ENCODE peak calls at places on chromosomes 13 and 19, in six cellular contexts. M, P, E, X, H and S are unnamed samples.

GRCh38 chr13:65330691-65331090 is 1899.4 kb downstream of the PCDH9 start:
- DNase-seq in M (no peak), P (no peak), E (no peak), X (no peak), H (no peak), S (no peak)

GRCh38 chr19:1445185-1445931 is 4.6 kb upstream of the APC2 start:
- DNase-seq in M (peak), P (no peak), E (no peak), X (no peak), H (peak), S (peak)

GRCh38 chr13:43042410-43042921 is 19.1 kb downstream of the DNAJC15 start:
- DNase-seq in M (no peak), P (no peak), E (no peak), X (no peak), H (no peak), S (no peak)

GRCh38 chr19:32234663-32235217 is 110.7 kb upstream of the ZNF507 start:
- DNase-seq in M (no peak), P (no peak), E (peak), X (no peak), H (no peak), S (no peak)

GRCh38 chr19:50975766-50976165 is 6.4 kb upstream of the KLK6 start:
- DNase-seq in M (no peak), P (no peak), E (no peak), X (no peak), H (no peak), S (no peak)

GRCh38 chr19:54650108-54650666 is 12.6 kb upstream of the LILRB4 start:
- DNase-seq in M (no peak), P (no peak), E (no peak), X (no peak), H (peak), S (no peak)

GRCh38 chr13:32316476-32316875 is 1.2 kb downstream of the BRCA2 start:
- DNase-seq in M (no peak), P (no peak), E (no peak), X (no peak), H (no peak), S (no peak)

GRCh38 chr13:48078251-48078656 is 16.6 kb downstream of the MED4 start:
- DNase-seq in M (peak), P (no peak), E (no peak), X (no peak), H (no peak), S (peak)

GRCh38 chr13:42728507-42729180 is 52.7 kb upstream of the FAM216B start:
- DNase-seq in M (no peak), P (no peak), E (no peak), X (peak), H (no peak), S (peak)

GRCh38 chr13:40549500-40550094 is 116.8 kb downstream of the FOXO1 start:
- DNase-seq in M (no peak), P (no peak), E (no peak), X (peak), H (no peak), S (no peak)

GRCh38 chr19:7188682-7189629 is 105.3 kb downstream of the INSR start:
- DNase-seq in M (no peak), P (no peak), E (no peak), X (no peak), H (no peak), S (no peak)

GRCh38 chr13:23881408-23881785 is 7.8 kb downstream of the MIPEP start:
- DNase-seq in M (no peak), P (no peak), E (no peak), X (no peak), H (no peak), S (no peak)

GRCh38 chr13:37914781-37915391 is 45.3 kb upstream of the TRPC4 start:
- DNase-seq in M (no peak), P (no peak), E (no peak), X (no peak), H (no peak), S (peak)

GRCh38 chr13:98301721-98302120 is 124.7 kb upstream of the RNF113B start:
- DNase-seq in M (no peak), P (no peak), E (no peak), X (no peak), H (no peak), S (peak)

GRCh38 chr19:1690570-1691307 is 38.3 kb upstream of the TCF3 start:
- DNase-seq in M (peak), P (no peak), E (no peak), X (no peak), H (peak), S (peak)

GRCh38 chr13:46134961-46135522 is 30.2 kb upstream of the CPB2 start:
- DNase-seq in M (no peak), P (no peak), E (no peak), X (no peak), H (no peak), S (peak)

GRCh38 chr13:89951341-89951740 is 1396.1 kb upstream of the MIR17HG start:
- DNase-seq in M (no peak), P (no peak), E (no peak), X (no peak), H (no peak), S (no peak)

GRCh38 chr19:51779703-51780102 is 15.3 kb upstream of the FPR3 start:
- DNase-seq in M (no peak), P (no peak), E (peak), X (no peak), H (no peak), S (no peak)

GRCh38 chr19:5961969-5962945 is 15.7 kb downstream of the RANBP3 start:
- DNase-seq in M (peak), P (no peak), E (no peak), X (no peak), H (peak), S (peak)

GRCh38 chr19:40605201-40605971 is 4.2 kb downstream of the LTBP4 start:
- DNase-seq in M (peak), P (no peak), E (no peak), X (no peak), H (peak), S (peak)

GRCh38 chr13:70817571-70817970 is 709.3 kb upstream of the KLHL1 start:
- DNase-seq in M (no peak), P (no peak), E (no peak), X (no peak), H (no peak), S (peak)

GRCh38 chr13:85806553-85807175 is 7.4 kb upstream of the SLITRK6 start:
- DNase-seq in M (no peak), P (no peak), E (no peak), X (no peak), H (no peak), S (peak)

GRCh38 chr13:71580614-71581013 is 286.4 kb downstream of the DACH1 start:
- DNase-seq in M (no peak), P (no peak), E (no peak), X (no peak), H (no peak), S (no peak)

GRCh38 chr13:35157143-35157755 is 215.2 kb downstream of the NBEA start:
- DNase-seq in M (peak), P (no peak), E (no peak), X (no peak), H (no peak), S (peak)

GRCh38 chr13:96025283-96025682 is 27.9 kb downstream of the UGGT2 start:
- DNase-seq in M (no peak), P (no peak), E (no peak), X (no peak), H (no peak), S (peak)

GRCh38 chr13:34143637-34144036 is 325.7 kb downstream of the RFC3 start:
- DNase-seq in M (no peak), P (no peak), E (no peak), X (no peak), H (no peak), S (no peak)

GRCh38 chr13:28489536-28489935 is 5.4 kb downstream of the FLT1 start:
- DNase-seq in M (no peak), P (no peak), E (peak), X (peak), H (no peak), S (peak)

GRCh38 chr13:114145256-114145655 is 12.8 kb upstream of the RASA3 start:
- DNase-seq in M (peak), P (no peak), E (no peak), X (no peak), H (no peak), S (no peak)

GRCh38 chr13:27924529-27925141 is 4.8 kb downstream of the PDX1 start:
- DNase-seq in M (no peak), P (no peak), E (no peak), X (no peak), H (no peak), S (no peak)

GRCh38 chr19:50569023-50569697 is 925 bp upstream of the LRRC4B start:
- DNase-seq in M (no peak), P (no peak), E (no peak), X (no peak), H (no peak), S (no peak)

GRCh38 chr13:36552334-36552733 is 120.0 kb downstream of the CCNA1 start:
- DNase-seq in M (no peak), P (no peak), E (no peak), X (no peak), H (no peak), S (no peak)
- TF ChIP-seq CTCF in M (no peak), P (no peak), E (no peak), X (no peak), H (no peak), S (no peak)

GRCh38 chr13:44101347-44102083 is 221.8 kb downstream of the LACC1 start:
- DNase-seq in M (no peak), P (no peak), E (no peak), X (no peak), H (no peak), S (no peak)

GRCh38 chr13:44093607-44094583 is 214.2 kb downstream of the LACC1 start:
- DNase-seq in M (no peak), P (no peak), E (no peak), X (no peak), H (no peak), S (no peak)

GRCh38 chr13:44092053-44092452 is 212.3 kb downstream of the LACC1 start:
- DNase-seq in M (no peak), P (no peak), E (no peak), X (no peak), H (no peak), S (peak)

GRCh38 chr13:44098559-44098958 is 218.9 kb downstream of the LACC1 start:
- DNase-seq in M (no peak), P (no peak), E (peak), X (no peak), H (no peak), S (no peak)

GRCh38 chr13:44096906-44097305 is 217.2 kb downstream of the LACC1 start:
- DNase-seq in M (no peak), P (no peak), E (peak), X (no peak), H (no peak), S (no peak)
- H3K4me3 ChIP-seq in M (no peak), P (no peak), E (no peak), X (no peak), H (no peak), S (no peak)

GRCh38 chr13:52025475-52026245 is 1.2 kb downstream of the UTP14C start:
- DNase-seq in M (no peak), P (no peak), E (no peak), X (no peak), H (no peak), S (peak)
- TF ChIP-seq CTCF in M (no peak), P (no peak), E (no peak), X (no peak), H (no peak), S (no peak)

GRCh38 chr19:48734625-48735024 is 5.8 kb downstream of the RASIP1 start:
- DNase-seq in M (no peak), P (no peak), E (no peak), X (no peak), H (no peak), S (no peak)
- H3K4me3 ChIP-seq in M (no peak), P (no peak), E (no peak), X (no peak), H (no peak), S (no peak)

DNA sequence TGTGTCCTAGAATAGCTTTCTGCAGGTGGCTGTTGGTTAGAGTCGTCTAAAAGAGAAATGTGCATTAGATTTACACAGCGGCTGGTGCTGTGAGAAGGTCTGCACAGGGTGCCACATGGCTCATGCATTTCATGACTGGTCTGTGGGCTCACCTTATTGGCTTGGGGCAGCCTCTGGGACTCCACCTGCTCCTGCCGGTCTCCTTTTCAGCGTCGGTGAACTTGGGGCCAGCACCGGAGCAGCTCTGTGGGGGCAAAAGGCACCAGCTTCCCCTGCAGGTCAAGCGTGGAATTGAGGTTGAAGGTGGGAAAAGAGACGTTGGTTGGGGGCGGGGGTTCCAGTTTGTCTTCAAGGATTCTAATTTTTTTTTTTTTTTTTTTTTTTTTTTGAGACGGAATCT is 3.1 kb upstream of the PNMA8C start:
- DNase-seq in M (no peak), P (no peak), E (no peak), X (no peak), H (no peak), S (no peak)
- TF ChIP-seq CTCF in M (no peak), P (no peak), E (no peak), X (peak), H (no peak), S (no peak)

DNA sequence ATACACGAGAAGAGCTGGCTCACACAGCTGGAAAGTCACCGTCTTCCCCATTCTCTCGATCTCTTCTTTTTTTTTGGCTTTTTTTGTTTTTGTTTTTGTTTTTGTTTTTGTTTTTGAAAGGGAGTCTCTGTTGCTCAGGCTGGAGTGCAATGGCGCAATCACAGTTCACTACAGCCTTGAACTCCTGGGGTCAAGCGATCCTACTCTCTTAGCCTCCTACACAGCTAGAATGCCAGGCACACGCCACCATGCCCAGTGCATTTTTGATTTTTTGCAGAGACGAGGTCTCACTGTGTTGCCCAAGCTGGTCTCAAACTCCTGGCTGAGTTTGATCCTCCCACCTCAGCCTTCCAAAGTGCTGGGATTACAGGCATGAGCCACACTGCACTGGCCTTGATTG is 4.0 kb downstream of the FXYD3 start:
- DNase-seq in M (no peak), P (no peak), E (no peak), X (no peak), H (no peak), S (no peak)
- H3K4me3 ChIP-seq in M (no peak), P (no peak), E (no peak), X (no peak), H (peak), S (no peak)